ENCODE peak calls at places on chromosomes 5 and 9, in seven cellular contexts. One of them, this sample, is unnamed.
A peak's percentile ranks its signal among the peaks of the same experiment; 100 is the strongest.

GRCh38 chr5:5490774-5491347 is 68.4 kb downstream of the ICE1 start:
- DNase-seq in HuH-7.5: no peak
- DNase-seq in pons: no peak
- DNase-seq in NCI-H2029 treated with DMSO at 0.1 percent for 48 hours: peak; percentile 68
- DNase-seq in H4: no peak
- DNase-seq in T-helper 1 cell: no peak
- DNase-seq in epithelial cell of prostate: no peak
- DNase-seq in this sample: no peak

GRCh38 chr5:73605223-73606087 is 20.5 kb upstream of the ARHGEF28 start:
- DNase-seq in pons: no peak
- DNase-seq in H4: no peak
- DNase-seq in epithelial cell of prostate: peak; percentile 55
- DNase-seq in NCI-H2029 treated with DMSO at 0.1 percent for 48 hours: no peak
- DNase-seq in T-helper 1 cell: no peak
- DNase-seq in HuH-7.5: no peak
- DNase-seq in this sample: no peak

GRCh38 chr9:130159814-130160670 is 12.2 kb upstream of the NCS1 start:
- DNase-seq in NCI-H2029 treated with DMSO at 0.1 percent for 48 hours: no peak
- DNase-seq in pons: no peak
- DNase-seq in HuH-7.5: no peak
- DNase-seq in H4: no peak
- DNase-seq in epithelial cell of prostate: no peak
- DNase-seq in T-helper 1 cell: no peak
- DNase-seq in this sample: no peak

GRCh38 chr5:134438641-134439621 is 27.2 kb upstream of the CDKN2AIPNL start:
- DNase-seq in H4: peak; percentile 83
- DNase-seq in T-helper 1 cell: no peak
- DNase-seq in epithelial cell of prostate: peak; percentile 96
- DNase-seq in HuH-7.5: no peak
- DNase-seq in pons: peak; percentile 79
- DNase-seq in NCI-H2029 treated with DMSO at 0.1 percent for 48 hours: peak; percentile 97
- DNase-seq in this sample: peak; percentile 60

GRCh38 chr5:174083041-174083827 is 37.7 kb downstream of the NSG2 start:
- DNase-seq in epithelial cell of prostate: no peak
- DNase-seq in NCI-H2029 treated with DMSO at 0.1 percent for 48 hours: peak; percentile 76
- DNase-seq in H4: no peak
- DNase-seq in T-helper 1 cell: no peak
- DNase-seq in HuH-7.5: no peak
- DNase-seq in pons: peak; percentile 29
- DNase-seq in this sample: no peak

GRCh38 chr9:83505282-83505681 is 32.9 kb downstream of the FRMD3 start:
- DNase-seq in NCI-H2029 treated with DMSO at 0.1 percent for 48 hours: peak; percentile 59
- DNase-seq in T-helper 1 cell: no peak
- DNase-seq in epithelial cell of prostate: no peak
- DNase-seq in H4: no peak
- DNase-seq in HuH-7.5: no peak
- DNase-seq in pons: no peak
- DNase-seq in this sample: no peak

GRCh38 chr9:30997291-30997690 is 1387.2 kb upstream of the ACO1 start:
- DNase-seq in pons: no peak
- DNase-seq in H4: no peak
- DNase-seq in HuH-7.5: no peak
- DNase-seq in NCI-H2029 treated with DMSO at 0.1 percent for 48 hours: no peak
- DNase-seq in epithelial cell of prostate: no peak
- DNase-seq in T-helper 1 cell: no peak
- DNase-seq in this sample: no peak

GRCh38 chr5:53418844-53419243 is 61.6 kb upstream of the FST start:
- DNase-seq in NCI-H2029 treated with DMSO at 0.1 percent for 48 hours: no peak
- DNase-seq in HuH-7.5: no peak
- DNase-seq in H4: peak; percentile 50
- DNase-seq in epithelial cell of prostate: peak; percentile 95
- DNase-seq in pons: no peak
- DNase-seq in T-helper 1 cell: no peak
- DNase-seq in this sample: peak; percentile 71

GRCh38 chr5:112491257-112491656 is 72.2 kb upstream of the EPB41L4A start:
- DNase-seq in NCI-H2029 treated with DMSO at 0.1 percent for 48 hours: no peak
- DNase-seq in H4: peak; percentile 26
- DNase-seq in pons: no peak
- DNase-seq in T-helper 1 cell: no peak
- DNase-seq in HuH-7.5: no peak
- DNase-seq in epithelial cell of prostate: no peak
- DNase-seq in this sample: no peak

GRCh38 chr5:63648376-63648775 is 313.9 kb downstream of the HTR1A start:
- DNase-seq in pons: no peak
- DNase-seq in T-helper 1 cell: no peak
- DNase-seq in NCI-H2029 treated with DMSO at 0.1 percent for 48 hours: no peak
- DNase-seq in HuH-7.5: no peak
- DNase-seq in H4: no peak
- DNase-seq in epithelial cell of prostate: no peak
- DNase-seq in this sample: no peak

GRCh38 chr9:103361906-103362305 is 366.8 kb downstream of the CYLC2 start:
- DNase-seq in epithelial cell of prostate: peak; percentile 18
- DNase-seq in HuH-7.5: no peak
- DNase-seq in pons: no peak
- DNase-seq in NCI-H2029 treated with DMSO at 0.1 percent for 48 hours: no peak
- DNase-seq in H4: no peak
- DNase-seq in T-helper 1 cell: no peak
- DNase-seq in this sample: no peak

GRCh38 chr9:101457003-101457402 is 21.4 kb upstream of the ALDOB start:
- DNase-seq in HuH-7.5: no peak
- DNase-seq in T-helper 1 cell: no peak
- DNase-seq in pons: no peak
- DNase-seq in NCI-H2029 treated with DMSO at 0.1 percent for 48 hours: no peak
- DNase-seq in H4: no peak
- DNase-seq in epithelial cell of prostate: no peak
- DNase-seq in this sample: no peak

GRCh38 chr5:44388504-44389409 is 463 bp downstream of the FGF10 start:
- DNase-seq in NCI-H2029 treated with DMSO at 0.1 percent for 48 hours: no peak
- DNase-seq in T-helper 1 cell: no peak
- DNase-seq in epithelial cell of prostate: no peak
- DNase-seq in HuH-7.5: no peak
- DNase-seq in pons: no peak
- DNase-seq in H4: no peak
- DNase-seq in this sample: no peak

GRCh38 chr5:131265318-131265803 is 1.5 kb downstream of the CDC42SE2 start:
- DNase-seq in T-helper 1 cell: peak; percentile 72
- DNase-seq in pons: peak; percentile 69
- DNase-seq in NCI-H2029 treated with DMSO at 0.1 percent for 48 hours: no peak
- DNase-seq in H4: peak; percentile 32
- DNase-seq in HuH-7.5: peak; percentile 31
- DNase-seq in epithelial cell of prostate: no peak
- DNase-seq in this sample: no peak

GRCh38 chr5:119678351-119679028 is 49.1 kb downstream of the FAM170A start:
- DNase-seq in epithelial cell of prostate: no peak
- DNase-seq in T-helper 1 cell: no peak
- DNase-seq in H4: no peak
- DNase-seq in pons: no peak
- DNase-seq in NCI-H2029 treated with DMSO at 0.1 percent for 48 hours: no peak
- DNase-seq in HuH-7.5: no peak
- DNase-seq in this sample: no peak

GRCh38 chr9:25724424-25724823 is 46.2 kb upstream of the TUSC1 start:
- DNase-seq in T-helper 1 cell: no peak
- DNase-seq in epithelial cell of prostate: no peak
- DNase-seq in pons: no peak
- DNase-seq in NCI-H2029 treated with DMSO at 0.1 percent for 48 hours: no peak
- DNase-seq in H4: peak; percentile 54
- DNase-seq in HuH-7.5: no peak
- DNase-seq in this sample: peak; percentile 79

GRCh38 chr5:137516961-137517360 is 17.8 kb upstream of the SPOCK1 start:
- DNase-seq in H4: no peak
- DNase-seq in T-helper 1 cell: no peak
- DNase-seq in pons: no peak
- DNase-seq in epithelial cell of prostate: no peak
- DNase-seq in NCI-H2029 treated with DMSO at 0.1 percent for 48 hours: no peak
- DNase-seq in HuH-7.5: no peak
- DNase-seq in this sample: no peak

GRCh38 chr9:115141612-115142011 is 23.7 kb upstream of the TNC start:
- DNase-seq in HuH-7.5: no peak
- DNase-seq in T-helper 1 cell: no peak
- DNase-seq in pons: no peak
- DNase-seq in epithelial cell of prostate: no peak
- DNase-seq in H4: no peak
- DNase-seq in NCI-H2029 treated with DMSO at 0.1 percent for 48 hours: no peak
- DNase-seq in this sample: no peak

GRCh38 chr9:133210609-133211008 is 1.6 kb upstream of the OBP2B start:
- DNase-seq in pons: no peak
- DNase-seq in HuH-7.5: no peak
- DNase-seq in H4: no peak
- DNase-seq in T-helper 1 cell: no peak
- DNase-seq in epithelial cell of prostate: no peak
- DNase-seq in NCI-H2029 treated with DMSO at 0.1 percent for 48 hours: no peak
- DNase-seq in this sample: no peak

GRCh38 chr9:114779352-114779845 is 26.4 kb downstream of the TNFSF15 start:
- DNase-seq in HuH-7.5: no peak
- DNase-seq in epithelial cell of prostate: peak; percentile 36
- DNase-seq in NCI-H2029 treated with DMSO at 0.1 percent for 48 hours: peak; percentile 78
- DNase-seq in pons: no peak
- DNase-seq in T-helper 1 cell: no peak
- DNase-seq in H4: peak; percentile 74
- DNase-seq in this sample: no peak

GRCh38 chr9:83701769-83702168 is 6.0 kb downstream of the UBQLN1 start:
- DNase-seq in NCI-H2029 treated with DMSO at 0.1 percent for 48 hours: no peak
- DNase-seq in HuH-7.5: no peak
- DNase-seq in pons: no peak
- DNase-seq in epithelial cell of prostate: peak; percentile 31
- DNase-seq in H4: peak; percentile 39
- DNase-seq in T-helper 1 cell: no peak
- DNase-seq in this sample: no peak

GRCh38 chr9:8338742-8339425 is 539.3 kb upstream of the DMAC1 start:
- DNase-seq in pons: no peak
- DNase-seq in epithelial cell of prostate: no peak
- DNase-seq in NCI-H2029 treated with DMSO at 0.1 percent for 48 hours: no peak
- DNase-seq in HuH-7.5: no peak
- DNase-seq in T-helper 1 cell: no peak
- DNase-seq in H4: no peak
- DNase-seq in this sample: no peak

GRCh38 chr9:94610181-94610591 is 16.6 kb upstream of the FBP2 start:
- DNase-seq in T-helper 1 cell: no peak
- DNase-seq in NCI-H2029 treated with DMSO at 0.1 percent for 48 hours: no peak
- DNase-seq in pons: no peak
- DNase-seq in H4: no peak
- DNase-seq in HuH-7.5: no peak
- DNase-seq in epithelial cell of prostate: no peak
- DNase-seq in this sample: no peak

GRCh38 chr9:135736265-135736978 is 34.4 kb downstream of the KCNT1 start:
- DNase-seq in NCI-H2029 treated with DMSO at 0.1 percent for 48 hours: no peak
- DNase-seq in pons: no peak
- DNase-seq in HuH-7.5: no peak
- DNase-seq in epithelial cell of prostate: no peak
- DNase-seq in T-helper 1 cell: no peak
- DNase-seq in H4: no peak
- DNase-seq in this sample: no peak

GRCh38 chr9:86778761-86779160 is 168.5 kb downstream of the GAS1 start:
- DNase-seq in pons: no peak
- DNase-seq in H4: no peak
- DNase-seq in NCI-H2029 treated with DMSO at 0.1 percent for 48 hours: no peak
- DNase-seq in HuH-7.5: no peak
- DNase-seq in epithelial cell of prostate: no peak
- DNase-seq in T-helper 1 cell: no peak
- DNase-seq in this sample: no peak

GRCh38 chr9:113546566-113546965 is 83.0 kb downstream of the RGS3 start:
- DNase-seq in H4: no peak
- DNase-seq in NCI-H2029 treated with DMSO at 0.1 percent for 48 hours: no peak
- DNase-seq in pons: no peak
- DNase-seq in epithelial cell of prostate: no peak
- DNase-seq in HuH-7.5: no peak
- DNase-seq in T-helper 1 cell: no peak
- DNase-seq in this sample: no peak

GRCh38 chr5:14665110-14665822 is 748 bp downstream of the OTULIN start:
- DNase-seq in T-helper 1 cell: peak; percentile 34
- DNase-seq in H4: peak; percentile 26
- DNase-seq in epithelial cell of prostate: no peak
- DNase-seq in HuH-7.5: peak; percentile 43
- DNase-seq in NCI-H2029 treated with DMSO at 0.1 percent for 48 hours: no peak
- DNase-seq in pons: peak; percentile 61
- DNase-seq in this sample: no peak